ENCODE peak calls at places on chromosomes 2 and 18, in four cellular contexts. A, X, P and H are unnamed samples.

GRCh38 chr2:176650101-176650500 is 380.9 kb downstream of the MTX2 start:
- DNase-seq in A (no peak), P (no peak), X (no peak), H (no peak)

GRCh38 chr18:36298113-36298701 is 694 bp downstream of the FHOD3 start:
- DNase-seq in X (no peak), P (no peak), A (no peak), H (no peak)

GRCh38 chr2:23478933-23479683 is 94.1 kb downstream of the KLHL29 start:
- DNase-seq in X (no peak), P (no peak), A (no peak), H (no peak)

GRCh38 chr2:207239754-207240494 is 74.2 kb upstream of the KLF7 start:
- DNase-seq in A (peak), X (no peak), P (no peak), H (no peak)

GRCh38 chr18:23852236-23853045 is 162.1 kb upstream of the TTC39C start:
- DNase-seq in A (peak), P (peak), X (no peak), H (no peak)

GRCh38 chr2:223247136-223247535 is 195.1 kb downstream of the KCNE4 start:
- DNase-seq in A (peak), P (peak), X (peak), H (no peak)

GRCh38 chr2:157172239-157172638 is 85.3 kb upstream of the GALNT5 start:
- DNase-seq in X (no peak), A (peak), P (no peak), H (no peak)

GRCh38 chr2:197196737-197197136 is 113.8 kb downstream of the ANKRD44 start:
- DNase-seq in P (no peak), A (no peak), X (no peak), H (no peak)

GRCh38 chr2:11406492-11407381 is 59.2 kb downstream of the E2F6 start:
- DNase-seq in X (peak), A (peak), P (no peak), H (peak)

GRCh38 chr2:12032975-12033374 is 286.5 kb downstream of the LPIN1 start:
- DNase-seq in A (peak), P (no peak), X (no peak), H (no peak)

GRCh38 chr2:188089896-188090295 is 201.8 kb upstream of the GULP1 start:
- DNase-seq in P (no peak), A (peak), X (no peak), H (no peak)

GRCh38 chr2:136162438-136162837 is 44.5 kb upstream of the CXCR4 start:
- DNase-seq in X (no peak), P (peak), A (no peak), H (no peak)

GRCh38 chr2:96118698-96119388 is 2.5 kb upstream of the ADRA2B start:
- DNase-seq in A (no peak), X (no peak), P (no peak), H (no peak)

GRCh38 chr2:133508546-133509165 is 59.6 kb downstream of the NCKAP5 start:
- DNase-seq in A (no peak), P (no peak), X (no peak), H (no peak)

GRCh38 chr18:63147010-63147409 is 172.6 kb downstream of the BCL2 start:
- DNase-seq in X (no peak), P (no peak), A (no peak), H (no peak)

GRCh38 chr18:950882-951539 is 46.3 kb downstream of the ADCYAP1 start:
- DNase-seq in A (peak), X (no peak), P (no peak), H (no peak)

GRCh38 chr2:232340171-232340935 is 38.2 kb upstream of the ALPP start:
- DNase-seq in A (no peak), X (no peak), P (no peak), H (no peak)